ENCODE peak calls at places on chromosome 3, in nine cellular contexts. C, U, V, E, S, Y, W, X and F are unnamed samples.

GRCh38 chr3:8556470-8556869 is 54.8 kb downstream of the LMCD1 start:
- DNase-seq in C (no peak), U (no peak), V (no peak), E (no peak), S (no peak), Y (no peak), W (no peak), X (peak), F (no peak)

GRCh38 chr3:190384241-190384863 is 3.6 kb upstream of the CLDN16 start:
- DNase-seq in C (peak), U (peak), V (peak), E (no peak), S (no peak), Y (no peak), W (no peak), X (no peak), F (peak)

GRCh38 chr3:169923189-169923588 is 11.8 kb downstream of the SAMD7 start:
- DNase-seq in C (no peak), U (peak), V (no peak), E (peak), S (no peak), Y (no peak), W (no peak), X (peak), F (peak)

GRCh38 chr3:193078996-193079731 is 161.5 kb upstream of the MB21D2 start:
- DNase-seq in C (no peak), U (no peak), V (no peak), E (no peak), S (no peak), Y (no peak), W (no peak), X (no peak), F (no peak)

GRCh38 chr3:129603561-129603942 is 2.9 kb downstream of the PLXND1 start:
- DNase-seq in C (no peak), U (no peak), V (no peak), E (no peak), S (no peak), Y (no peak), W (no peak), X (no peak), F (no peak)

GRCh38 chr3:172654470-172654869 is 56.4 kb downstream of the NCEH1 start:
- DNase-seq in C (no peak), U (no peak), V (no peak), E (no peak), S (no peak), Y (no peak), W (no peak), X (no peak), F (no peak)

GRCh38 chr3:38613426-38613825 is 36.1 kb downstream of the SCN5A start:
- DNase-seq in C (no peak), U (no peak), V (no peak), E (no peak), S (peak), Y (no peak), W (no peak), X (peak), F (no peak)

GRCh38 chr3:4302747-4303146 is 422 bp upstream of the SETMAR start:
- DNase-seq in C (no peak), U (no peak), V (no peak), E (peak), S (no peak), Y (no peak), W (no peak), X (no peak), F (no peak)

GRCh38 chr3:117443014-117443413 is 733.4 kb downstream of the TUSC7 start:
- DNase-seq in C (no peak), U (no peak), V (no peak), E (no peak), S (no peak), Y (no peak), W (no peak), X (no peak), F (peak)

GRCh38 chr3:154059798-154060197 is 61.4 kb upstream of the ARHGEF26 start:
- DNase-seq in C (no peak), U (no peak), V (no peak), E (no peak), S (no peak), Y (no peak), W (no peak), X (no peak), F (no peak)

GRCh38 chr3:168495932-168496331 is 400.2 kb upstream of the GOLIM4 start:
- DNase-seq in C (no peak), U (no peak), V (no peak), E (no peak), S (no peak), Y (no peak), W (no peak), X (no peak), F (no peak)

GRCh38 chr3:46854543-46854942 is 8.7 kb downstream of the MYL3 start:
- DNase-seq in C (no peak), U (peak), V (no peak), E (no peak), S (peak), Y (no peak), W (no peak), X (peak), F (no peak)

GRCh38 chr3:105394177-105394576 is 27.5 kb downstream of the ALCAM start:
- DNase-seq in C (no peak), U (no peak), V (no peak), E (no peak), S (no peak), Y (no peak), W (no peak), X (no peak), F (no peak)

GRCh38 chr3:32882603-32883025 is 64.8 kb downstream of the TRIM71 start:
- DNase-seq in C (no peak), U (no peak), V (no peak), E (no peak), S (no peak), Y (no peak), W (no peak), X (no peak), F (no peak)

GRCh38 chr3:136195258-136196063 is 674 bp downstream of the MSL2 start:
- DNase-seq in C (peak), U (peak), V (peak), E (peak), S (peak), Y (peak), W (peak), X (peak), F (peak)

GRCh38 chr3:156781310-156782230 is 44.6 kb upstream of the LEKR1 start:
- DNase-seq in C (peak), U (no peak), V (no peak), E (no peak), S (no peak), Y (no peak), W (no peak), X (no peak), F (no peak)

GRCh38 chr3:50254577-50255250 is 14.2 kb upstream of the SEMA3B start:
- DNase-seq in C (peak), U (peak), V (no peak), E (peak), S (peak), Y (no peak), W (no peak), X (no peak), F (no peak)

GRCh38 chr3:37494206-37494605 is 319.8 kb upstream of the LRRFIP2 start:
- DNase-seq in C (peak), U (no peak), V (no peak), E (peak), S (no peak), Y (no peak), W (no peak), X (no peak), F (no peak)

GRCh38 chr3:70889162-70890045 is 577.0 kb upstream of the MDFIC2 start:
- DNase-seq in C (peak), U (no peak), V (no peak), E (no peak), S (no peak), Y (no peak), W (no peak), X (no peak), F (no peak)

GRCh38 chr3:12286927-12287726 is 1.7 kb upstream of the PPARG start:
- DNase-seq in C (no peak), U (peak), V (no peak), E (peak), S (peak), Y (no peak), W (no peak), X (peak), F (no peak)

GRCh38 chr3:177602601-177603136 is 405.4 kb upstream of the TBL1XR1 start:
- DNase-seq in C (peak), U (no peak), V (no peak), E (no peak), S (no peak), Y (no peak), W (no peak), X (no peak), F (peak)

GRCh38 chr3:94101860-94102259 is 39.0 kb downstream of the NSUN3 start:
- DNase-seq in C (peak), U (no peak), V (no peak), E (no peak), S (no peak), Y (no peak), W (no peak), X (no peak), F (no peak)

GRCh38 chr3:187072582-187072981 is 66.7 kb downstream of the RPL39L start:
- DNase-seq in C (no peak), U (no peak), V (no peak), E (no peak), S (no peak), Y (no peak), W (no peak), X (no peak), F (no peak)